ENCODE peak calls at places on chromosomes 1 and 21, in four cellular contexts. D is ovary, K is BE2C, I is cardiac muscle cell. Y is an unnamed sample.

GRCh38 chr1:108570128-108570527 is 10.2 kb downstream of the EEIG2 start:
- DNase-seq in D (no peak), K (peak; percentile 9), I (peak; percentile 29), Y (no peak)

GRCh38 chr21:32172106-32172505 is 106.7 kb downstream of the MIS18A start:
- DNase-seq in D (no peak), K (no peak), I (no peak), Y (no peak)

GRCh38 chr1:17913326-17914115 is 158.4 kb downstream of the ACTL8 start:
- DNase-seq in D (no peak), K (peak; percentile 38), I (no peak), Y (no peak)

GRCh38 chr1:67408148-67408547 is 22.1 kb downstream of the SERBP1 start:
- DNase-seq in D (no peak), K (no peak), I (no peak), Y (no peak)

GRCh38 chr1:234603221-234604204 is 6.5 kb downstream of the IRF2BP2 start:
- DNase-seq in D (no peak), K (no peak), I (no peak), Y (no peak)

GRCh38 chr1:233520510-233521191 is 93.3 kb upstream of the KCNK1 start:
- DNase-seq in D (no peak), K (no peak), I (no peak), Y (no peak)

GRCh38 chr1:180382326-180383115 is 119.9 kb downstream of the ACBD6 start:
- DNase-seq in D (no peak), K (no peak), I (no peak), Y (no peak)

GRCh38 chr21:39518845-39519205 is 67.1 kb downstream of the SH3BGR start:
- DNase-seq in D (no peak), K (no peak), I (no peak), Y (no peak)

GRCh38 chr1:2322593-2323295 is 68.6 kb downstream of the MORN1 start:
- DNase-seq in D (peak; percentile 49), K (no peak), I (no peak), Y (no peak)

GRCh38 chr1:205709059-205709398 is 28.7 kb upstream of the SLC45A3 start:
- DNase-seq in D (no peak), K (no peak), I (no peak), Y (no peak)

GRCh38 chr1:28056129-28056925 is 32.1 kb downstream of the EYA3 start:
- DNase-seq in D (no peak), K (no peak), I (no peak), Y (no peak)

GRCh38 chr1:182817802-182818201 is 21.3 kb upstream of the DHX9 start:
- DNase-seq in D (no peak), K (no peak), I (no peak), Y (no peak)

GRCh38 chr1:27527857-27528700 is 38.1 kb upstream of the WASF2 start:
- DNase-seq in D (peak; percentile 76), K (no peak), I (peak; percentile 75), Y (no peak)

GRCh38 chr1:11930571-11931445 is 3.7 kb upstream of the PLOD1 start:
- DNase-seq in D (peak; percentile 60), K (no peak), I (no peak), Y (peak; percentile 75)
- H3K4me1 ChIP-seq in D (peaks cover 9% of the 10 kb centered on the region), K (no peaks in the 10 kb centered on the region), I (peaks cover 36% of the 10 kb centered on the region), Y (peaks cover 46% of the 10 kb centered on the region)

DNA sequence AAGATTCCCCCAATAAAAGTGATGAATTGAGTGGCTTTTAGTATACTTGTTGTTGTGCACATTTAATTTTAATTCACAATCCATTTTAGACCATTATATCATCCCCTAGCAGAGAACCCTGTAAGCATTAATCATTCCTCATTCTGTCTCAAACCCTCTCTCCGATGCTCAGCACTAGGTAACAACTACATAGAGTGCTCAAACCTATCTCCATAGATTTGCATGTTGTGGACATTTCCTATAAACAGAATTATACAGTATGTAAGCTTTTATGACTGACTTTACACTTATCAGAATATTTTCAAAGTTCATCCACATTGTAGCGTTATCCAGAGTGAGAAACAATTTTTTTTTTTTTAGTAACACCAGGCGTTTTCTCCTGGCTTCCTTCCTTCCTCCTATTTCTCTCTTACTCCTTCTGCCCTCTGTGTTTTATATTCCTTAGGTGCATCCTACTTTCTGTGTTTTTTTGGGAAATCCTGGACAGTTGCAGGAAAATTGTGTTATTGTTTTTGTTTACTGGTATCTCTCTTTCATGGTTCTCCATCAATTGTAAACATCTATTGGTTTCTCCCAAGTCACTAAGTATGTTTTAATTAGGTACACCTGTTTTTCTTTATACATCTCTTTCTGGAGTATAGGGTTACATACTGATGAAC is 1528.0 kb upstream of the TPTE start:
- DNase-seq in D (no peak), K (no peak), I (no peak), Y (no peak)
- H3K9me3 ChIP-seq in D (peaks cover 4% of the 10 kb centered on the region), K (no peaks in the 10 kb centered on the region), I (peaks cover 14% of the 10 kb centered on the region), Y (no peaks in the 10 kb centered on the region)

GRCh38 chr1:230545181-230545580 is 97.1 kb upstream of the COG2 start:
- DNase-seq in D (no peak), K (no peak), I (no peak), Y (no peak)

GRCh38 chr1:230548357-230548756 is 93.9 kb upstream of the COG2 start:
- DNase-seq in D (no peak), K (no peak), I (no peak), Y (no peak)

GRCh38 chr1:230548997-230549396 is 93.3 kb upstream of the COG2 start:
- DNase-seq in D (no peak), K (no peak), I (no peak), Y (no peak)

GRCh38 chr1:230552880-230553279 is 89.4 kb upstream of the COG2 start:
- DNase-seq in D (no peak), K (no peak), I (no peak), Y (no peak)

DNA sequence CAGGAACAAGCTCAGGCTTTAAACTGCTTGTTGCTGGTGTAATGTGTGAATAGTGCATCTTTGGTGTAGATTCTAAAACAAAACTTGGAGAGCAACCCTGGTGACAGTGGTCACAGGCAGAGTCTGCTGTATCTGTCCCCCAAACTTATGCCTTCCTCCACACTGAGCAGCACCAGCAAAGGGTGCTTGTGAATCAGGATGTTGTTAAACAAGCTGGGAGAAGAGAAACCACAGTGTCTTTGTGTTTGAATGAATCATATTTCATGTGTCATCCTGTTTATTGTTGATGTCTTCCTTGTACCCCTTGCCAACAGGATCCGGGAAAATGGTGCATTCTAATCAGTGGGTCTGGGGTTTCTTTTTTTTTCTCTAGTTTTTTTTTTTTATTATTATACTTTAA is 91.9 kb upstream of the COG2 start:
- DNase-seq in D (no peak), K (no peak), I (no peak), Y (no peak)
- H3K27me3 ChIP-seq in D (no peaks in the 10 kb centered on the region), K (no peaks in the 10 kb centered on the region), I (peaks cover 5% of the 10 kb centered on the region), Y (no peaks in the 10 kb centered on the region)

GRCh38 chr1:1319646-1319941 is 4.9 kb downstream of the INTS11 start:
- DNase-seq in D (no peak), K (no peak), I (no peak), Y (no peak)

GRCh38 chr1:1317420-1317819 is 7.0 kb downstream of the INTS11 start:
- DNase-seq in D (no peak), K (no peak), I (no peak), Y (no peak)

GRCh38 chr1:1320666-1321448 is 3.6 kb downstream of the INTS11 start:
- DNase-seq in D (no peak), K (no peak), I (no peak), Y (no peak)

GRCh38 chr1:1318777-1319645 is 5.4 kb downstream of the INTS11 start:
- DNase-seq in D (no peak), K (no peak), I (no peak), Y (no peak)

GRCh38 chr1:1318131-1318652 is 6.3 kb downstream of the INTS11 start:
- DNase-seq in D (peak; percentile 94), K (no peak), I (no peak), Y (peak; percentile 89)
- H3K4me1 ChIP-seq in D (peaks cover 6% of the 10 kb centered on the region), K (no peaks in the 10 kb centered on the region), I (no peaks in the 10 kb centered on the region), Y (peaks cover 24% of the 10 kb centered on the region)

GRCh38 chr1:159439422-159439821 is at the start of gene OR10J1:
- DNase-seq in D (no peak), K (no peak), I (no peak), Y (no peak)
- H3K9me3 ChIP-seq in D (no peaks in the 10 kb centered on the region), K (no peaks in the 10 kb centered on the region), I (no peaks in the 10 kb centered on the region), Y (no peaks in the 10 kb centered on the region)

DNA sequence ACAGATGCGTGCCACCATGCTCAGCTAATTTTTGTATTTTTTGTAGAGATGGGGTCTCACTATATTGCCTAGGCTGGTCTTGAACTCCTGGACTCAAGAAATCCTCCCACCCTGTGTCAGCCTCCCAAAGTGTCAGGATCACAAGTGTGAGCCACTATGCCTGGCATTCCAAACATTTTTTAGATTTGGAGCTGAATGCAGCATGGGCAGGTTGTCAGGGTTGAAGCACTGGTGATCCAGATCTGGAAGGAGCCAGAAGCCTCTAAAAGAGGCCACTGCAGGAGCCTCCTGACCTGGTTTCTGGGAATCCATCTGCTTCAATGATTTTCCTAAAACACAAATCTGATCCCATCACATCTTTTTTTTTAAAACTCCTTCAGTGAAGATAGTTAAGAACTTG is 1.8 kb upstream of the CTPS1 start:
- DNase-seq in D (no peak), K (no peak), I (peak; percentile 35), Y (no peak)
- H3K27me3 ChIP-seq in D (no peaks in the 10 kb centered on the region), K (no peaks in the 10 kb centered on the region), I (no peaks in the 10 kb centered on the region), Y (no peaks in the 10 kb centered on the region)

DNA sequence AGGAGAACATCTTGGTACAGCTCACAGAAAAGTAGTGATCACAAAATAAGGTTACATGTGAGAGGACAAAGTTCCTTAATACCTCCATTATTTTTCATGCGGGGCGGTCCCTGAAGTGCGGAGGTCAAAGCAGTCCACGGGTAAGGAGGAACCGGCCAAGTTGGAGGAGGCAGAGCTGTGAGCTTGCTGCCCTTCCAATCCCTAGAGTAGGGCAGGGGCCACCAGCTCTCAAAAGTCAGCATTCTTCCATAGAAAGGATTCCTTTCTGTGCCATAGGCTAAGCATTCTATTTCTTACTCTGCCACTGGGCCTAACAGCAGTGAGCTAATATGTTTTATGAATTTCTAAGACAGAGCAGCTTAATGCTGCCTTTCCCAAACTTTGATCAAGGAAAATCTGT is 50.9 kb upstream of the USP1 start:
- DNase-seq in D (no peak), K (no peak), I (no peak), Y (no peak)
- H3K4me1 ChIP-seq in D (no peaks in the 10 kb centered on the region), K (peaks cover 10% of the 10 kb centered on the region), I (no peaks in the 10 kb centered on the region), Y (no peaks in the 10 kb centered on the region)

GRCh38 chr1:157091186-157091585 is 8.4 kb downstream of the ETV3L start:
- DNase-seq in D (no peak), K (no peak), I (no peak), Y (no peak)

GRCh38 chr1:157090196-157090647 is 9.4 kb downstream of the ETV3L start:
- DNase-seq in D (peak; percentile 83), K (peak; percentile 93), I (peak; percentile 92), Y (peak; percentile 89)

GRCh38 chr1:157092831-157093230 is 6.8 kb downstream of the ETV3L start:
- DNase-seq in D (peak; percentile 83), K (no peak), I (no peak), Y (peak; percentile 65)

GRCh38 chr1:157090771-157091170 is 8.8 kb downstream of the ETV3L start:
- DNase-seq in D (no peak), K (no peak), I (no peak), Y (no peak)

GRCh38 chr1:157091668-157092273 is 7.8 kb downstream of the ETV3L start:
- DNase-seq in D (no peak), K (no peak), I (no peak), Y (no peak)
- H3K9me3 ChIP-seq in D (no peaks in the 10 kb centered on the region), K (no peaks in the 10 kb centered on the region), I (no peaks in the 10 kb centered on the region), Y (no peaks in the 10 kb centered on the region)

Y was measured in heart left ventricle.